ENCODE peak calls at places on chromosomes 16 and 17, in four cellular contexts. Z, B, K and M are unnamed samples.

GRCh38 chr17:73814070-73814469 is 169.8 kb upstream of the SDK2 start:
- DNase-seq in Z (no peak), B (no peak), K (no peak), M (no peak)

GRCh38 chr17:82200743-82201497 is 11.7 kb downstream of the CCDC57 start:
- DNase-seq in Z (peak; percentile 59), B (no peak), K (no peak), M (no peak)

GRCh38 chr17:47704781-47705180 is 10.8 kb downstream of the TBKBP1 start:
- DNase-seq in Z (no peak), B (peak; percentile 11), K (no peak), M (no peak)

GRCh38 chr16:28237754-28238357 is 26.1 kb upstream of the XPO6 start:
- DNase-seq in Z (no peak), B (no peak), K (no peak), M (no peak)

GRCh38 chr17:78357177-78357586 is 2.7 kb downstream of the SOCS3 start:
- DNase-seq in Z (no peak), B (peak; percentile 75), K (no peak), M (peak; percentile 38)

GRCh38 chr16:19997264-19997663 is 76.4 kb downstream of the GPR139 start:
- DNase-seq in Z (no peak), B (no peak), K (no peak), M (no peak)

GRCh38 chr16:88014954-88015805 is 63.9 kb downstream of the BANP start:
- DNase-seq in Z (no peak), B (no peak), K (no peak), M (no peak)

GRCh38 chr17:66636111-66636510 is 198.8 kb upstream of the CACNG5 start:
- DNase-seq in Z (no peak), B (no peak), K (no peak), M (no peak)

GRCh38 chr16:53726625-53727024 is 22.7 kb downstream of the FTO start:
- DNase-seq in Z (no peak), B (no peak), K (no peak), M (no peak)

GRCh38 chr17:49000943-49001342 is 3.8 kb downstream of the IGF2BP1 start:
- DNase-seq in Z (no peak), B (no peak), K (no peak), M (no peak)

GRCh38 chr17:6427284-6427781 is 7.6 kb downstream of the AIPL1 start:
- DNase-seq in Z (peak; percentile 53), B (no peak), K (peak; percentile 10), M (peak; percentile 12)

GRCh38 chr17:45351831-45352230 is 35.0 kb upstream of the MAP3K14 start:
- DNase-seq in Z (no peak), B (no peak), K (no peak), M (no peak)

GRCh38 chr16:31052131-31052530 is 18.8 kb downstream of the STX4 start:
- DNase-seq in Z (no peak), B (no peak), K (no peak), M (no peak)

GRCh38 chr16:59527206-59527997 is 793.3 kb upstream of the GOT2 start:
- DNase-seq in Z (no peak), B (no peak), K (no peak), M (no peak)

GRCh38 chr16:67613808-67614207 is 31.1 kb upstream of the CARMIL2 start:
- DNase-seq in Z (peak; percentile 3), B (no peak), K (no peak), M (no peak)

GRCh38 chr16:685967-686366 is 1.8 kb upstream of the JMJD8 start:
- DNase-seq in Z (no peak), B (no peak), K (no peak), M (no peak)

GRCh38 chr17:60597297-60597696 is 2.7 kb upstream of the PPM1D start:
- DNase-seq in Z (no peak), B (no peak), K (no peak), M (no peak)

GRCh38 chr16:46855389-46855788 is 24.4 kb upstream of the C16orf87 start:
- DNase-seq in Z (no peak), B (no peak), K (no peak), M (no peak)

GRCh38 chr16:17138801-17139200 is 332.0 kb downstream of the XYLT1 start:
- DNase-seq in Z (no peak), B (no peak), K (no peak), M (no peak)

GRCh38 chr17:44354582-44355309 is 8.9 kb downstream of the FAM171A2 start:
- DNase-seq in Z (peak; percentile 44), B (peak; percentile 64), K (peak; percentile 48), M (no peak)

GRCh38 chr16:8818499-8819270 is 21.0 kb downstream of the PMM2 start:
- DNase-seq in Z (no peak), B (no peak), K (no peak), M (no peak)

GRCh38 chr17:15514469-15514868 is 47.0 kb upstream of the CDRT4 start:
- DNase-seq in Z (no peak), B (no peak), K (no peak), M (no peak)

GRCh38 chr16:78624349-78624748 is 524.9 kb downstream of the WWOX start:
- DNase-seq in Z (no peak), B (no peak), K (no peak), M (no peak)

GRCh38 chr17:63433746-63434591 is 12.1 kb downstream of the CYB561 start:
- DNase-seq in Z (no peak), B (peak; percentile 69), K (no peak), M (no peak)

GRCh38 chr16:57706717-57707116 is 12.1 kb downstream of the DRC7 start:
- DNase-seq in Z (no peak), B (no peak), K (no peak), M (no peak)

GRCh38 chr16:10220942-10221341 is 38.7 kb upstream of the GRIN2A start:
- DNase-seq in Z (no peak), B (no peak), K (no peak), M (no peak)

GRCh38 chr16:47888142-47888541 is 267.7 kb downstream of the ABCC12 start:
- DNase-seq in Z (no peak), B (no peak), K (no peak), M (no peak)

GRCh38 chr17:49201481-49201927 is 8.9 kb downstream of the GNGT2 start:
- DNase-seq in Z (no peak), B (no peak), K (no peak), M (no peak)

GRCh38 chr17:69430488-69430887 is 16.0 kb downstream of the MAP2K6 start:
- DNase-seq in Z (no peak), B (no peak), K (no peak), M (no peak)